ENCODE peak calls at places on chromosomes 5 and 9, in eight cellular contexts. Z is uterus; E is ELR; G is stimulated activated CD4-positive, alpha-beta T cell treated with anti-CD3 and anti-CD28 coated beads, Interleukin-1b, Interleukin-23, amount 100 ng/mL, for 4 hours; R is omental fat pad; T is putamen; M is gastrocnemius medialis; L is vagina. F is an unnamed sample.

GRCh38 chr5:171342362-171343111 is 33.5 kb downstream of the TLX3 start:
- DNase-seq in L (no peak), M (no peak), T (peak; percentile 13), G (no peak), R (no peak), Z (no peak), E (peak; percentile 75), F (no peak)

GRCh38 chr5:1419476-1420210 is 25.6 kb downstream of the SLC6A3 start:
- DNase-seq in Z (no peak), M (no peak), E (no peak), T (no peak), R (no peak), G (no peak), L (no peak), F (no peak)

GRCh38 chr5:17819786-17820185 is 185.5 kb downstream of the TAF11L14 start:
- DNase-seq in E (no peak), R (no peak), G (no peak), Z (no peak), M (no peak), L (no peak), T (no peak), F (no peak)

GRCh38 chr9:91424403-91425176 is 958 bp upstream of the NFIL3 start:
- DNase-seq in Z (peak; percentile 94), R (peak; percentile 87), T (peak; percentile 60), G (peak; percentile 55), M (peak; percentile 90), L (no peak), E (peak; percentile 83), F (peak; percentile 73)

GRCh38 chr5:176533390-176533789 is 3.8 kb downstream of the RNF44 start:
- DNase-seq in R (no peak), L (no peak), G (no peak), E (no peak), M (no peak), Z (no peak), T (no peak), F (no peak)

GRCh38 chr5:39021413-39021812 is 52.8 kb downstream of the RICTOR start:
- DNase-seq in L (no peak), E (no peak), G (no peak), Z (no peak), M (no peak), T (no peak), R (no peak), F (no peak)

GRCh38 chr9:121717141-121717749 is 65.8 kb downstream of the DAB2IP start:
- DNase-seq in Z (no peak), L (no peak), M (no peak), R (no peak), E (no peak), G (no peak), T (no peak), F (no peak)

GRCh38 chr9:70085241-70085640 is 41.6 kb downstream of the MAMDC2 start:
- DNase-seq in G (no peak), R (no peak), E (peak; percentile 34), T (no peak), M (no peak), Z (no peak), L (no peak), F (no peak)

GRCh38 chr9:114174876-114175771 is 19.8 kb downstream of the COL27A1 start:
- DNase-seq in G (no peak), Z (peak; percentile 76), E (peak; percentile 91), M (peak; percentile 45), T (peak; percentile 53), L (no peak), R (no peak), F (no peak)